ENCODE peak calls at places on chromosomes 12 and 14, in four cellular contexts. B is spleen, P is SK-N-SH, X is psoas muscle. S is an unnamed sample.
A peak's percentile ranks its signal among the peaks of the same experiment; 100 is the strongest.

GRCh38 chr14:50599700-50600444 is 39.9 kb downstream of the ATL1 start:
- DNase-seq in B (no peak), P (peak; percentile 13), X (no peak), S (no peak)

GRCh38 chr14:24298892-24299254 is 707 bp downstream of the DHRS1 start:
- DNase-seq in B (no peak), P (no peak), X (no peak), S (no peak)

GRCh38 chr12:54028324-54029201 is at the start of gene HOXC6:
- DNase-seq in B (peak; percentile 29), P (peak; percentile 90), X (peak; percentile 65), S (no peak)

GRCh38 chr12:109777544-109777943 is 55.7 kb downstream of the TRPV4 start:
- DNase-seq in B (peak; percentile 36), P (no peak), X (peak; percentile 7), S (no peak)

GRCh38 chr14:104723651-104724406 is at the start of gene ADSS1:
- DNase-seq in B (peak; percentile 93), P (peak; percentile 98), X (peak; percentile 78), S (peak; percentile 65)

GRCh38 chr12:46414591-46415268 is 42.2 kb upstream of the SLC38A2 start:
- DNase-seq in B (no peak), P (no peak), X (no peak), S (no peak)

GRCh38 chr12:47356129-47356622 is 276.4 kb upstream of the AMIGO2 start:
- DNase-seq in B (no peak), P (no peak), X (no peak), S (no peak)

GRCh38 chr14:33998263-33998662 is 47.4 kb upstream of the EGLN3 start:
- DNase-seq in B (no peak), P (no peak), X (no peak), S (no peak)

GRCh38 chr12:68240079-68240478 is 13.3 kb downstream of the IL22 start:
- DNase-seq in B (no peak), P (no peak), X (no peak), S (no peak)

GRCh38 chr14:104732931-104733681 is 9.1 kb downstream of the ADSS1 start:
- DNase-seq in B (no peak), P (no peak), X (no peak), S (no peak)

GRCh38 chr12:1041478-1041877 is 50.5 kb downstream of the ERC1 start:
- DNase-seq in B (no peak), P (no peak), X (no peak), S (no peak)

DNA sequence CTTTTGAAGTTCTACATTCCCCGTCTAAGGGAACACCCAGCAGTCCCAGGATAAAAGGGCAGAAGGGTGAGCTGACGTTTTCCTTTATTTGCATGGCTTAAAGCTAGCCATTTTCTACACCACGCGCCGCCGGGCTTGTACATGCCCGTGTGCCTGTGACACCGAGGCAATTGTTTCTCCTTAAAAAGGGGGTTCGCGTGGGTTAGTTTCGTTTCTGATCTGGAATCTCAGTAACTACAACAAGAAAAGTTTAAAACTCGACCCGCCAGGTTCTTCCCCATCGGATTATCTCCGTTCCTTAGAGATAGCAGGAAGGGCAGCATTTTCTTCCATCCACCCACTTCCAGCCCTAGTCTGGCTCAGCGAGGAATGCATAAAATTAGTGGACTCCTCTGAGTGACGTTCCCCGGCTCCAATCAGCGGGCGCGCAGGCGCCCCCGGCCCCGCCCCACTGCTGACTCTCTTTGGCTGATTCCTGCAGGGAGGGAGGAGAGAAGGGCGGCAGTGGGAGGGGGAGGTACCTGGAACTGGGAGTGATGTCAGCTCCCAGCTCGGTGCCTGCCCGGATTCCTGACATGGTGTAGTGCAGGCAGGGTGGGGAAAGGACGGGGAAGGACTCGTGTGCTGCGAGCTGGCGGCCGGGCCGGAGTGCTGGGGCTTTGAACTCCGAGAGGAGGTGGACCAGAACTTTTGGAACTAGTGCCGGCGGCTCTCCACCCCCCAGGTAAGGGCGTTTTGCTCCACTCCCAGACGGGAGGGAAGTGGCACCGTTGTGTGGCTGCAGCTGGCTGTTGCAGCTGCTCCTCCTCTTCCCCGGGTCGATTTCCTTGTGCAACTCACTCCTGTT is at the start of gene PPFIBP1:
- DNase-seq in B (peak; percentile 98), P (peak; percentile 94), X (peak; percentile 99), S (peak; percentile 100)
- TF ChIP-seq CTCF in B (no peak), P (peak; percentile 30), X (peak; percentile 32), S (no peak)

GRCh38 chr12:15265868-15266267 is 44.7 kb upstream of the RERG start:
- DNase-seq in B (no peak), P (no peak), X (no peak), S (no peak)
- H3K4me1 ChIP-seq in B (no peaks in the 10 kb centered on the region), P (no peaks in the 10 kb centered on the region), X (no peaks in the 10 kb centered on the region), S (no peaks in the 10 kb centered on the region)

GRCh38 chr12:24280085-24280842 is 330.8 kb upstream of the SOX5 start:
- DNase-seq in B (no peak), P (no peak), X (no peak), S (no peak)

GRCh38 chr12:24278832-24279231 is 329.4 kb upstream of the SOX5 start:
- DNase-seq in B (no peak), P (no peak), X (no peak), S (no peak)
- TF ChIP-seq CTCF in B (no peak), P (peak; percentile 26), X (no peak), S (no peak)

GRCh38 chr12:132163041-132163910 is 19.0 kb downstream of the NOC4L start:
- DNase-seq in B (peak; percentile 72), P (no peak), X (peak; percentile 14), S (no peak)
- H3K4me1 ChIP-seq in B (peaks cover 9% of the 10 kb centered on the region), P (no peaks in the 10 kb centered on the region), X (no peaks in the 10 kb centered on the region), S (peaks cover 2% of the 10 kb centered on the region)

GRCh38 chr12:2633176-2633824 is 161.5 kb upstream of the FKBP4 start:
- DNase-seq in B (peak; percentile 51), P (no peak), X (no peak), S (no peak)
- TF ChIP-seq CTCF in B (no peak), P (no peak), X (no peak), S (no peak)

GRCh38 chr12:65330341-65330740 is 51.9 kb downstream of the MSRB3 start:
- DNase-seq in B (no peak), P (no peak), X (no peak), S (no peak)
- H3K4me1 ChIP-seq in B (no peaks in the 10 kb centered on the region), P (peaks cover 33% of the 10 kb centered on the region), X (peaks cover 5% of the 10 kb centered on the region), S (no peaks in the 10 kb centered on the region)

DNA sequence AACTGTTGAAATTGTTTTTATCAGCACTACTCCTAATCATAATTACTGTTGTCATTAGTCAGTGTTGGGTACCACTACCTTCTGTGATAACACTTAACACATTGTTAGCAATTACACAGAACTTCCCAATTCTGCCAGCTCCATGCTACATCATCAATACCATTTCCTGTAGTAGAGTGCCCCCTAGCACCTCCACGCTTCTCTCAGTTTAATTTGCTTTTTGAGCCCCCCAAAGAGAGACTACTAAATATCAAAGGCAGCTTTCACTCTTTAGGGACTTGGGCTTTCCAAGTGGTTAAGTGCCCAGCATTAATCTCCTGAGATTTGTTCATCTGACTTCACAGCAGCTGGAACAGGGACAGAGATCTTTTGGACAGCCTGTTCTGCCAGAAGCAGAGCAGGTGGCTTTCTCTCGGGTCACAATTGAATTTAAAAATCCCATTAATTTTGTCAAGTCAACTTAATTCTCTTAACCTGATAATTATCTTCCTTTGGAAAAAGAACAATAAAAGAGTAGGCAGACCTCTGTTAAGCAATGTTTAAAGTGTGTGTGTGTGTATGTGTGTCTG is 954.9 kb downstream of the DIO2 start:
- DNase-seq in B (no peak), P (no peak), X (no peak), S (no peak)
- TF ChIP-seq CTCF in B (no peak), P (peak; percentile 31), X (no peak), S (no peak)

GRCh38 chr14:51880810-51881580 is 20.6 kb downstream of the GNG2 start:
- DNase-seq in B (no peak), P (no peak), X (no peak), S (no peak)

GRCh38 chr14:51884086-51884927 is 23.9 kb downstream of the GNG2 start:
- DNase-seq in B (no peak), P (peak; percentile 37), X (no peak), S (no peak)

GRCh38 chr14:51877807-51878206 is 17.4 kb downstream of the GNG2 start:
- DNase-seq in B (no peak), P (no peak), X (no peak), S (no peak)

GRCh38 chr14:51883232-51883631 is 22.8 kb downstream of the GNG2 start:
- DNase-seq in B (no peak), P (no peak), X (no peak), S (no peak)

DNA sequence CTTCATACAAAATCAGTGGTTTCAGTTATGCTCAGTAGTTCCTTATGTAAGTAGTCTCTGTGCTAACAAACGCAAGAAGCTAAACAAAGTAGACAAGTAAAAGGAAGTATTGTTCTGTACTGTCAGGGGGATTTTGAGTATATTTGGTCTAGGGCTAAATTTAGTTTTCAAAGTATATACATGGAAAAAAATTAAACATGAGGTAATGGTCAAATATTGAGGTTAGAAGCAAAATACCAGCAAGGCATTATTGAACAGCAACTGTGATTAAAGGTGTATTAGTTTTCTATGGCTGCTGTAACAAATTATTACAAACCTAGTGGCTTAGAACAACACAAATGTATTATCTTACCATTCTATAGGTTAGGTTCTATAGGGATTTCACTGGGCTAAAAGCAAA is 18.8 kb downstream of the GNG2 start:
- DNase-seq in B (no peak), P (no peak), X (no peak), S (no peak)
- H3K4me1 ChIP-seq in B (peaks cover 40% of the 10 kb centered on the region), P (no peaks in the 10 kb centered on the region), X (no peaks in the 10 kb centered on the region), S (no peaks in the 10 kb centered on the region)

GRCh38 chr14:70084226-70084625 is 104.5 kb downstream of the SLC8A3 start:
- DNase-seq in B (no peak), P (no peak), X (no peak), S (no peak)

GRCh38 chr14:70087380-70087697 is 101.4 kb downstream of the SLC8A3 start:
- DNase-seq in B (no peak), P (no peak), X (no peak), S (no peak)

GRCh38 chr14:70086685-70087379 is 101.9 kb downstream of the SLC8A3 start:
- DNase-seq in B (no peak), P (peak; percentile 22), X (peak; percentile 15), S (no peak)
- TF ChIP-seq CTCF in B (no peak), P (peak; percentile 60), X (peak; percentile 42), S (peak; percentile 12)

GRCh38 chr12:27319394-27319793 is 13.2 kb upstream of the BMAL2 start:
- DNase-seq in B (no peak), P (no peak), X (no peak), S (no peak)

GRCh38 chr12:27319848-27320247 is 12.8 kb upstream of the BMAL2 start:
- DNase-seq in B (no peak), P (no peak), X (no peak), S (no peak)

DNA sequence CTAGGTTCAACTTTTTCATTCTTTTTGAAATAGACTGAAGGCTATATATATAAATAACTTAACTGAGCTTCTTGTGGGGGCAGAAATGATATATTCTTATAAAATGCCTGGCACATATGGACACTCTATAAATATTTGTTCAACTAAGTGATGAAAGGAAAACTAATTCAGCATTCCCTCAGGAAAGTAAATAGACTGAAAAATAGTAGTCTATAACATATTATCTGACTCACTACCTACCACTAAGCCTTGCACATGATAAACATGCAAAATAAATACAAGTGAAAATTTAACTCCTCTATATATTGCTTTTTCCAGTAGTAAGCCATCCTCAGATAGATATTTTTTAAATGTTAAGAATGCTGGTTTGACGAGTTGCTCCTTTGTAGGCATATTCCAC is 15.7 kb upstream of the BMAL2 start:
- DNase-seq in B (no peak), P (no peak), X (no peak), S (no peak)
- H3K4me1 ChIP-seq in B (no peaks in the 10 kb centered on the region), P (no peaks in the 10 kb centered on the region), X (no peaks in the 10 kb centered on the region), S (no peaks in the 10 kb centered on the region)

S was measured in lung.